ENCODE peak calls at places on chromosome 16, in ten cellular contexts. D is ascending aorta; M is heart left ventricle; C is CD8-positive, alpha-beta T cell; X is OCI-LY7; B is adrenal gland; Y is GM23338; I is astrocyte of the cerebellum; J is mucosa of descending colon; R is thoracic aorta. S is an unnamed sample.

GRCh38 chr16:79651363-79651762 is 50.8 kb upstream of the MAF start:
- DNase-seq in D (peak), M (no peak), C (no peak), B (peak), J (peak), I (peak), X (no peak), Y (no peak), R (peak), S (peak)

GRCh38 chr16:85641776-85642176 is 28.7 kb downstream of the GSE1 start:
- DNase-seq in X (no peak), I (no peak), R (no peak), M (no peak), D (peak), J (peak), Y (no peak), B (peak), C (no peak), S (no peak)

GRCh38 chr16:21962475-21962874 is 9.3 kb downstream of the UQCRC2 start:
- DNase-seq in I (no peak), D (no peak), C (no peak), J (no peak), X (no peak), Y (no peak), M (no peak), R (no peak), B (no peak), S (no peak)

GRCh38 chr16:16021988-16022682 is 72.7 kb downstream of the ABCC1 start:
- DNase-seq in B (peak), X (peak), D (peak), C (no peak), M (peak), R (peak), I (peak), J (peak), Y (no peak), S (peak)

GRCh38 chr16:88815901-88816589 is 4.3 kb upstream of the APRT start:
- DNase-seq in J (peak), I (no peak), Y (peak), R (no peak), M (no peak), B (peak), C (peak), D (no peak), X (peak), S (no peak)

GRCh38 chr16:12796498-12796897 is 7.2 kb downstream of the CPPED1 start:
- DNase-seq in R (no peak), D (no peak), B (no peak), X (no peak), M (no peak), Y (no peak), J (no peak), I (no peak), C (no peak), S (no peak)

GRCh38 chr16:53056528-53056881 is 1.7 kb downstream of the CHD9 start:
- DNase-seq in D (no peak), C (no peak), I (no peak), Y (no peak), R (no peak), M (no peak), X (peak), B (peak), J (no peak), S (no peak)

GRCh38 chr16:2919511-2920255 is 8.0 kb downstream of the FLYWCH1 start:
- DNase-seq in B (peak), I (peak), X (peak), J (no peak), D (peak), M (peak), R (no peak), C (peak), Y (peak), S (peak)

GRCh38 chr16:84571010-84571409 is 46.9 kb downstream of the COTL1 start:
- DNase-seq in R (no peak), J (no peak), B (no peak), Y (no peak), M (no peak), I (no peak), C (no peak), D (no peak), X (no peak), S (no peak)

GRCh38 chr16:85600078-85600477 is 13.0 kb upstream of the GSE1 start:
- DNase-seq in X (no peak), C (no peak), Y (no peak), M (no peak), R (no peak), B (no peak), I (no peak), J (no peak), D (no peak), S (no peak)

GRCh38 chr16:2162676-2163118 is 7.1 kb downstream of the TRAF7 start:
- DNase-seq in I (no peak), D (no peak), M (no peak), B (no peak), J (no peak), C (no peak), X (no peak), Y (no peak), R (no peak), S (no peak)

GRCh38 chr16:13168091-13168572 is 266.7 kb downstream of the SHISA9 start:
- DNase-seq in X (peak), D (no peak), Y (peak), J (no peak), M (no peak), I (no peak), R (no peak), B (no peak), C (no peak), S (no peak)

GRCh38 chr16:51941412-51941811 is 605.5 kb downstream of the TOX3 start:
- DNase-seq in B (no peak), X (no peak), J (no peak), Y (peak), I (no peak), M (no peak), D (no peak), R (no peak), C (no peak), S (no peak)

GRCh38 chr16:29820271-29820701 is at the start of gene MVP:
- DNase-seq in X (peak), C (no peak), B (peak), I (no peak), J (peak), R (no peak), D (peak), Y (no peak), M (peak), S (no peak)

GRCh38 chr16:87689956-87690465 is 75.8 kb downstream of the KLHDC4 start:
- DNase-seq in B (no peak), M (no peak), I (no peak), R (no peak), X (no peak), J (no peak), C (no peak), Y (no peak), D (no peak), S (no peak)

GRCh38 chr16:56653218-56653617 is 1.5 kb downstream of the MT1B start:
- DNase-seq in D (no peak), I (no peak), B (no peak), M (no peak), X (peak), Y (no peak), J (no peak), R (no peak), C (no peak), S (no peak)

GRCh38 chr16:56652600-56652999 is 914 bp downstream of the MT1B start:
- DNase-seq in R (no peak), B (no peak), I (no peak), J (no peak), X (no peak), M (no peak), C (no peak), D (no peak), Y (no peak), S (no peak)

GRCh38 chr16:56662357-56663354 is 4.9 kb downstream of the MT1F start:
- DNase-seq in I (no peak), D (no peak), X (no peak), M (no peak), C (peak), R (no peak), B (no peak), J (no peak), Y (peak), S (no peak)

GRCh38 chr16:56657555-56658430 is at the start of gene MT1F:
- DNase-seq in J (peak), C (peak), B (peak), D (peak), X (peak), I (no peak), M (peak), R (no peak), Y (peak), S (no peak)

DNA sequence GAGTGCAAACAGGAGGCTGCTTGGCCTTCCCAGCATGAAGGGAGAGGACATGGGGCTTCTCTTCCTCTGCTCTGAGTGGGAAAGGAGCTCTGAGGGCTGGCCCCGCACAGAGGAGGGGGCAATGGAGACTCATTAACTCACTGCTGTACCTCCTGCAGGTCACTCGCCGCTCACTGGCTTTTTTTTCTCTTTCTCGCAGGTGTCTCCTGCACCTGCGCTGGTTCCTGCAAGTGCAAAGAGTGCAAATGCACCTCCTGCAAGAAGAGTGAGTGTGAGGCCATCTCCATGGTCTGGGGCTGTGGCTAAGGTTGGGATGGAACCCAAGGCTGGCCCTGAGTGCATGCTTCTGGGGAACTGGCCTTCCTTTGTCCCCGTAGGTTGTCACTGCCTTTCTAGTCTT is 717 bp downstream of the MT1F start:
- DNase-seq in Y (no peak), D (no peak), I (no peak), M (no peak), C (no peak), B (no peak), X (no peak), R (no peak), J (no peak), S (no peak)
- H3K4me3 ChIP-seq in Y (peak), D (peak), I (peak), M (no peak), C (peak), B (no peak), X (no peak), R (peak), J (no peak), S (no peak)

GRCh38 chr16:83113317-83113716 is 486.5 kb downstream of the CDH13 start:
- DNase-seq in J (no peak), C (no peak), X (peak), D (no peak), M (no peak), I (no peak), R (no peak), Y (peak), B (peak), S (no peak)
- TF ChIP-seq CTCF in J (no peak), C (no peak), X (peak), D (no peak), M (peak), I (peak), R (no peak), Y (peak), B (peak), S (peak)

GRCh38 chr16:67666538-67667433 is at the start of the genes C16orf86 and ENKD1:
- DNase-seq in X (peak), J (peak), M (peak), C (peak), B (peak), I (peak), D (peak), R (no peak), Y (peak), S (no peak)
- H3K4me3 ChIP-seq in X (peak), J (peak), M (peak), C (peak), B (peak), I (peak), D (peak), R (peak), Y (peak), S (peak)

DNA sequence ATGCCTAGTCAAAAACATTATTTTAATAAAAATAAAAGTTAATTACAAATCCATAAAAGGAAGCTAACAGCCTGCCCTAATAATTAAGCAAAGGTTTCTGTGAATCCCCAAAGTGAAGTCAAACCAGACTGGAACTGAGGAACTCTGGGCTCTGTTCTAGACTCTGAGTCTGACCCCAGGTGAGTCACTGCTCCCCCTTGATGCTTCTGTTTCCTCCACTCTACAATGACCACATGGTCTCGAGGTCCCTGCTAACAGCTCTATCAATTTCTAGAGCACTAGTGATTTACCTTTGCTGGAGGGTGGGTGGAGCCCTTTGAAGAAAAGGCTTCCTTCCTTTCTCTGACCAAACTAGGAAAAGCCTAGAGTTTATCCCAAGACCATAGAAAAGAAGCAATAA is 32.4 kb downstream of the XPO6 start:
- DNase-seq in M (no peak), J (no peak), C (no peak), X (no peak), R (no peak), B (no peak), Y (no peak), D (no peak), I (no peak), S (no peak)
- TF ChIP-seq CTCF in M (no peak), J (no peak), C (no peak), X (no peak), R (no peak), B (no peak), Y (no peak), D (no peak), I (no peak), S (no peak)

GRCh38 chr16:10619271-10619849 is 39.0 kb upstream of the EMP2 start:
- DNase-seq in D (no peak), B (no peak), I (no peak), Y (peak), J (peak), M (peak), C (no peak), X (no peak), R (no peak), S (no peak)
- H3K4me3 ChIP-seq in D (no peak), B (no peak), I (no peak), Y (peak), J (no peak), M (no peak), C (no peak), X (no peak), R (peak), S (no peak)

GRCh38 chr16:9484436-9484835 is 393.0 kb downstream of the HAPSTR1 start:
- DNase-seq in R (no peak), C (no peak), D (no peak), M (no peak), I (no peak), B (no peak), J (no peak), Y (no peak), X (no peak), S (no peak)

GRCh38 chr16:9476744-9477143 is 385.3 kb downstream of the HAPSTR1 start:
- DNase-seq in C (no peak), M (no peak), I (no peak), B (no peak), J (no peak), Y (no peak), D (no peak), R (no peak), X (no peak), S (no peak)

GRCh38 chr16:9480503-9480902 is 389.1 kb downstream of the HAPSTR1 start:
- DNase-seq in Y (no peak), M (no peak), I (no peak), D (no peak), X (no peak), R (no peak), C (no peak), B (no peak), J (no peak), S (no peak)

GRCh38 chr16:9481749-9482148 is 390.3 kb downstream of the HAPSTR1 start:
- DNase-seq in X (no peak), R (no peak), C (no peak), I (no peak), Y (no peak), M (no peak), B (no peak), D (no peak), J (no peak), S (no peak)

DNA sequence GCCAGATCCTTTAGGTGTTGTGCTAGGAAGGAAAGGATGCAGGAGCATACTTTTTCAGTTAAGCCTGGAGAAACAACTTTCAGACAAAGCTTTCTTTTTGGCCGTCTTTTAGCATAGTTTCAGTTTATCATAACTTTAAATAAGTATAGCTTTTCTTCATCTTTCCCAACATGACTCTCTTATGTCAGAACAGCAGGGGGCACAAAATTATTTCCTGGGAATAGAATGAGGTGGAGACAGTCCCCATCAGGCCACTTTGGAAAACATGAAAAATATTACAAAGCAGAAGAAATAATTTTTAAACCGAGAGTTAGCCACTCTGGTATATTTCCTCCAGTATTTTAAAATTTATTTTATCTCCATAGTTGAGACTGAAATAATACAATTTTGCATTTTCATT is 387.6 kb downstream of the HAPSTR1 start:
- DNase-seq in X (no peak), D (no peak), C (no peak), Y (no peak), M (no peak), J (no peak), R (no peak), B (no peak), I (no peak), S (no peak)
- TF ChIP-seq CTCF in X (no peak), D (no peak), C (no peak), Y (no peak), M (no peak), J (no peak), R (no peak), B (no peak), I (no peak), S (no peak)

S was measured in AG09309.